ENCODE peak calls at places on chromosomes 1 and 21, in five cellular contexts. I is breast epithelium; G is CD4-positive, CD25-positive, alpha-beta regulatory T cell; T is neuronal stem cell; J is fibroblast of lung. Z is an unnamed sample.

GRCh38 chr1:40316595-40317393 is at the start of gene COL9A2:
- DNase-seq in J (peak; percentile 33), T (no peak), I (peak; percentile 41), G (peak; percentile 58), Z (peak; percentile 83)

GRCh38 chr1:3776231-3777030 is 3.9 kb downstream of the SMIM1 start:
- DNase-seq in J (no peak), G (no peak), I (no peak), T (no peak), Z (no peak)

GRCh38 chr1:221188531-221188930 is 309.3 kb downstream of the HLX start:
- DNase-seq in G (no peak), J (no peak), I (no peak), T (no peak), Z (no peak)

GRCh38 chr1:44664730-44665370 is 9.4 kb downstream of the TMEM53 start:
- DNase-seq in G (peak; percentile 46), I (no peak), T (no peak), J (no peak), Z (no peak)

GRCh38 chr1:112575154-112575804 is 43.7 kb downstream of the ST7L start:
- DNase-seq in G (no peak), J (peak; percentile 95), I (no peak), T (no peak), Z (no peak)

GRCh38 chr1:16612332-16613172 is 812 bp downstream of the NBPF1 start:
- DNase-seq in J (peak; percentile 96), I (peak; percentile 72), T (peak; percentile 78), G (peak; percentile 35), Z (no peak)

GRCh38 chr1:30539856-30540243 is 183.5 kb downstream of the MATN1 start:
- DNase-seq in T (no peak), I (no peak), G (no peak), J (no peak), Z (no peak)

GRCh38 chr21:23804866-23805265 is 1802.4 kb downstream of the MRPL39 start:
- DNase-seq in G (no peak), J (no peak), T (no peak), I (no peak), Z (no peak)

GRCh38 chr1:56532359-56532696 is 47.0 kb downstream of the PLPP3 start:
- DNase-seq in G (no peak), J (no peak), T (no peak), I (no peak), Z (no peak)

GRCh38 chr1:55035904-55036303 is 3.4 kb upstream of the PCSK9 start:
- DNase-seq in J (no peak), T (no peak), G (no peak), I (no peak), Z (no peak)

DNA sequence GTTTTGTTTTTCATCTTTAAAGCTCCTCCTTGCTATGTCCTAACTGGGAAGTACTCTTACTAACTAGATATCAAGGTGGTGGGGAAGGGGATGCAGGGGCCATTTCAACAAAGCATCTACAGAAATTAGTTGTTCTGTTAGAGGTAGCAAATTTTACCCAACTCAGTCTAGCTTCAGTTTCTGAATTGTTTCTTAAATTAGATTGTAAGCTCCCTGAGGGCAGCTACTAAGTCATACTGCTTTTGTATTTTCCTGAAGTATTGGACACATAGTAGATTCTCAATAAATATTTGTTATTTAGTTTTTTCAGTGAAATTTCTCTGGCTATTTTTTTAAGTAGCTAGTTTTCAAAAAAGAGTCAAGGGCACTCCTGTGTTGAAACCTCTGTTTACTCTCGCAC is 1.8 kb downstream of the UBAP2L start:
- DNase-seq in J (no peak), T (no peak), G (peak; percentile 14), I (no peak), Z (no peak)
- H3K27ac ChIP-seq in J (peak overlapping the region; percentile 93), T (no peak overlapping the region), G (peak overlapping the region; percentile 99), I (peak overlapping the region; percentile 100), Z (no peak overlapping the region)

DNA sequence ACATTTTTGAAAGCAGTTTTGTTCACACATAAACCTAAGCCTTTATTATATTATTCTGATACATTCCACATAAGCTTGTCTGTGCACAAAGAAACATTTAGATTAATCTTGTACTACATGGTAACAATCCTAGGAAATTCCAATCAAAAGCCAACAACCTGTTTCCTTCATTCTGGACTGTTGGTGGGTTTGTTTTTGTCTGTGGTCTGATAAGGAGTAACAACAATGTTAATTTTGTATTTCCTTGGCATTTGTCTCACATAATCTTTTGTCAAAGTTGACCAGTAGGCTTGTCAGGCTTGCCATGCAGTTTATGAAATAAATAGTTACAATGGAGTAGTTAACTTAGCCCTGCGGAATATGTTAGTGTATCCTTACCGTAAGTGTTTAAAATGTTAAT is 183.3 kb downstream of the DHRS3 start:
- DNase-seq in J (peak; percentile 50), T (no peak), I (no peak), G (no peak), Z (no peak)
- H3K27ac ChIP-seq in J (no peak overlapping the region), T (no peak overlapping the region), I (peak overlapping the region; percentile 75), G (peak overlapping the region; percentile 50), Z (no peak overlapping the region)

DNA sequence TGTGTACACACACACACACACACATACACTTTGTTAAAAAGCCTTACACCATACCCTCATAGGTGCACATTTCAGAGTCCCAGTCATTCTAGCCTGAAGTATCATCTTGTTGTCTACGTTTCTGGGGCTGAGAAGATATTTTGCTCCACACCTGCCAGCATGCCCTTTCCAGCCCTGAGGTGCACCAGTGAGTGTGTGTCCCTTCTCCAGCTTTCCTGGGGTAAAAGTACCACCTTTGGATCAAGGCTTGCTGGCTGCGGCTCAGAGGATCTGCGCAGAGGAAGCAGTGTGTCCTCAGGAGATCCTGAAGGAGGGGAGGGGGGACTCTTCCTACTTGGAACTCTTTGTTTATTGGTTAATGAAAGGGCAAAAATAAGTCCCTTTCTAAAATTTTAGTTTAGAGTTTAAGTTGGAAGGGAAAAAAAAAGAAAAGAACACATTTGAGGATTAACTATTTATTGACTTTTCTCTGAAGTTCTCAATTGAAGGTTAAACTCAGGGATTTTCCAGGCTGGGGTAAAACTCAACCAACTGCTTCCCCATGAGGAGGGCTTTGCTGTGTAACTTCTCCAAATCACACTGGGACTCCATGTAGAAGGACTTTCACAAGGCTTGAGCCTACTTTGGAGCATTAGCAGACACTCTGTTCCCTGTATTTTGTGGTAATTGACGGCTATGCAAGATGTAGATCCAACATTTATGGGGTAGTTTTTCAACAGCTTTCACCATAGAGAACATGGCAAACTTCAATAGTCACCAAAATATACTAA is 200.3 kb upstream of the SGIP1 start:
- DNase-seq in I (no peak), T (no peak), G (peak; percentile 73), J (no peak), Z (no peak)
- H3K27ac ChIP-seq in I (peak overlapping the region; percentile 92), T (no peak overlapping the region), G (peak overlapping the region; percentile 95), J (no peak overlapping the region), Z (peak overlapping the region; percentile 78)

GRCh38 chr21:17438642-17439041 is 74.2 kb upstream of the CXADR start:
- DNase-seq in I (no peak), J (no peak), T (peak; percentile 78), G (no peak), Z (no peak)
- H3K27ac ChIP-seq in I (no peak overlapping the region), J (no peak overlapping the region), T (peak overlapping the region; percentile 57), G (no peak overlapping the region), Z (peak overlapping the region; percentile 59)

GRCh38 chr1:209784276-209785169 is at the start of gene C1orf74:
- DNase-seq in G (peak; percentile 99), J (peak; percentile 96), T (peak; percentile 97), I (peak; percentile 97), Z (peak; percentile 95)

GRCh38 chr1:209789245-209789644 is 4.9 kb upstream of the C1orf74 start:
- DNase-seq in J (no peak), G (no peak), I (no peak), T (no peak), Z (no peak)

GRCh38 chr1:209787551-209787950 is 3.2 kb upstream of the C1orf74 start:
- DNase-seq in T (no peak), G (no peak), J (no peak), I (peak; percentile 85), Z (no peak)

GRCh38 chr1:209783338-209783737 is 1.0 kb downstream of the C1orf74 start:
- DNase-seq in G (no peak), T (no peak), J (no peak), I (no peak), Z (no peak)

GRCh38 chr1:209785592-209785991 is 1.2 kb upstream of the C1orf74 start:
- DNase-seq in T (no peak), J (no peak), I (no peak), G (no peak), Z (no peak)
- H3K27ac ChIP-seq in T (no peak overlapping the region), J (no peak overlapping the region), I (peak overlapping the region; percentile 83), G (no peak overlapping the region), Z (no peak overlapping the region)

GRCh38 chr1:19450811-19451564 is 34.4 kb downstream of the CAPZB start:
- DNase-seq in I (no peak), G (no peak), T (no peak), J (peak; percentile 99), Z (no peak)
- H3K27ac ChIP-seq in I (peak overlapping the region; percentile 63), G (no peak overlapping the region), T (no peak overlapping the region), J (peak overlapping the region; percentile 98), Z (peak overlapping the region; percentile 8)

DNA sequence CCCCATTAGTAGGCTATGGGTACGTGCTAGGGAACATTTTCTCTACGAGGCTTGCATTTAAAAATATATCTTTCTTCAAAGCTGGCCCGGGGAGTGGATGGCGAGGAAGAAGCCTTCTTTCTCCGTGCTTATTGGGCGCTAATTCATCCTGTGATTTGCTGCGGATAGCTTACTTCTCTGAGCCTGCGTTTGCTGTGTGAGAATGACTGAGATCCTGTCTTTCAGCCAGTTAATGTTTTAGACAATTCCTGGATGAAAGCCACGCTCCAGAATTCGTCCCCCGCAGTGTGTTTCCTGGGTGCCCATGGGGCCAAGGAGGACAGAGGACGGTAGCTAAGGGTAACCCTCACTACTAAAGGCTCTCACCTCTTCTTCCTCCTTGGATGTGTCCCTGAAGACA is 57.8 kb upstream of the TARBP1 start:
- DNase-seq in I (no peak), G (no peak), T (no peak), J (no peak), Z (no peak)
- H3K27ac ChIP-seq in I (peak overlapping the region; percentile 98), G (no peak overlapping the region), T (no peak overlapping the region), J (no peak overlapping the region), Z (peak overlapping the region; percentile 97)

GRCh38 chr1:70290248-70290647 is 64.3 kb downstream of the ANKRD13C start:
- DNase-seq in I (no peak), J (peak; percentile 44), T (no peak), G (no peak), Z (no peak)
- H3K27ac ChIP-seq in I (no peak overlapping the region), J (no peak overlapping the region), T (no peak overlapping the region), G (no peak overlapping the region), Z (no peak overlapping the region)